ENCODE peak calls at places on chromosomes 2 and 18, in seven cellular contexts. T is AG04449, G is nephron progenitor cell, A is globus pallidus, K is posterior cingulate gyrus, I is stomach, E is EL. H is an unnamed sample.

GRCh38 chr2:32559136-32559535 is 68.7 kb upstream of the TTC27 start:
- DNase-seq in T (no peak), G (no peak), A (peak; percentile 86), K (no peak), I (no peak), E (no peak), H (no peak)

GRCh38 chr2:120379916-120380893 is 34.3 kb downstream of the INHBB start:
- DNase-seq in T (no peak), G (no peak), A (no peak), K (peak; percentile 50), I (peak; percentile 27), E (peak; percentile 27), H (no peak)

GRCh38 chr2:193475038-193475437 is 1280.3 kb upstream of the TMEFF2 start:
- DNase-seq in T (no peak), G (no peak), A (no peak), K (no peak), I (no peak), E (no peak), H (no peak)

GRCh38 chr18:34121157-34121807 is 103.4 kb downstream of the NOL4 start:
- DNase-seq in T (no peak), G (no peak), A (no peak), K (no peak), I (no peak), E (no peak), H (no peak)

GRCh38 chr2:170848587-170848986 is 31.9 kb downstream of the GAD1 start:
- DNase-seq in T (peak; percentile 34), G (no peak), A (no peak), K (no peak), I (no peak), E (peak; percentile 76), H (no peak)

GRCh38 chr18:68275616-68276015 is 439.3 kb downstream of the TMX3 start:
- DNase-seq in T (peak; percentile 70), G (no peak), A (no peak), K (no peak), I (no peak), E (peak; percentile 89), H (no peak)

GRCh38 chr2:72718906-72719305 is 106.9 kb downstream of the EXOC6B start:
- DNase-seq in T (no peak), G (no peak), A (no peak), K (no peak), I (no peak), E (peak; percentile 10), H (no peak)

GRCh38 chr2:78029392-78029995 is 507.3 kb upstream of the LRRTM4 start:
- DNase-seq in T (no peak), G (no peak), A (no peak), K (no peak), I (no peak), E (no peak), H (no peak)

GRCh38 chr2:235527806-235528480 is 34.1 kb downstream of the AGAP1 start:
- DNase-seq in T (no peak), G (no peak), A (no peak), K (no peak), I (no peak), E (no peak), H (no peak)

GRCh38 chr2:145751634-145752033 is 1231.7 kb upstream of the ZEB2 start:
- DNase-seq in T (no peak), G (no peak), A (peak; percentile 54), K (no peak), I (no peak), E (peak; percentile 82), H (peak; percentile 11)

GRCh38 chr2:8212239-8212638 is 469.6 kb upstream of the ID2 start:
- DNase-seq in T (no peak), G (no peak), A (no peak), K (no peak), I (no peak), E (no peak), H (no peak)

GRCh38 chr2:213187833-213188532 is 36.6 kb upstream of the IKZF2 start:
- DNase-seq in T (peak; percentile 51), G (peak; percentile 35), A (no peak), K (no peak), I (no peak), E (peak; percentile 93), H (no peak)

GRCh38 chr2:234808907-234809306 is 142.9 kb upstream of the SH3BP4 start:
- DNase-seq in T (no peak), G (no peak), A (no peak), K (no peak), I (no peak), E (no peak), H (no peak)

GRCh38 chr2:152098798-152099654 is at the start of gene CACNB4:
- DNase-seq in T (no peak), G (peak; percentile 65), A (no peak), K (peak; percentile 72), I (peak; percentile 29), E (peak; percentile 20), H (peak; percentile 77)

GRCh38 chr2:239035361-239035814 is 187.5 kb downstream of the TWIST2 start:
- DNase-seq in T (no peak), G (peak; percentile 82), A (peak; percentile 45), K (peak; percentile 90), I (peak; percentile 56), E (peak; percentile 22), H (peak; percentile 93)

GRCh38 chr2:196097864-196098660 is 29.4 kb upstream of the DNAH7 start:
- DNase-seq in T (no peak), G (no peak), A (no peak), K (no peak), I (no peak), E (no peak), H (no peak)

GRCh38 chr2:28662044-28662443 is 89.6 kb upstream of the PPP1CB start:
- DNase-seq in T (no peak), G (no peak), A (no peak), K (no peak), I (peak; percentile 77), E (peak; percentile 48), H (no peak)

GRCh38 chr2:171878481-171878993 is 15.5 kb downstream of the SLC25A12 start:
- DNase-seq in T (peak; percentile 24), G (no peak), A (no peak), K (no peak), I (peak; percentile 29), E (peak; percentile 27), H (no peak)

GRCh38 chr2:71932027-71932779 is 215.5 kb downstream of the CYP26B1 start:
- DNase-seq in T (no peak), G (peak; percentile 51), A (no peak), K (no peak), I (no peak), E (no peak), H (peak; percentile 5)

GRCh38 chr18:13834501-13835015 is 10.6 kb downstream of the MC5R start:
- DNase-seq in T (no peak), G (no peak), A (no peak), K (no peak), I (no peak), E (no peak), H (no peak)

GRCh38 chr2:146818122-146818521 is 1026.7 kb upstream of the ACVR2A start:
- DNase-seq in T (no peak), G (no peak), A (no peak), K (no peak), I (no peak), E (peak; percentile 13), H (no peak)

GRCh38 chr2:236496311-236496710 is 73.3 kb upstream of the ACKR3 start:
- DNase-seq in T (no peak), G (peak; percentile 18), A (no peak), K (no peak), I (no peak), E (no peak), H (no peak)

GRCh38 chr18:46625069-46625468 is 32.0 kb downstream of the LOXHD1 start:
- DNase-seq in T (no peak), G (no peak), A (no peak), K (no peak), I (no peak), E (no peak), H (no peak)

GRCh38 chr2:15223887-15224286 is 337.2 kb downstream of the NBAS start:
- DNase-seq in T (peak; percentile 45), G (no peak), A (no peak), K (no peak), I (no peak), E (peak; percentile 69), H (no peak)

H was measured in GM13976.